ENCODE peak calls at places on chromosome 7, in seven cellular contexts. One of them, this sample, is unnamed.

GRCh38 chr7:117383826-117384225 is 43.5 kb downstream of the ASZ1 start:
- DNase-seq in left ventricle myocardium inferior: no peak
- DNase-seq in CD8-positive, alpha-beta T cell: no peak
- DNase-seq in IMR-90: no peak
- DNase-seq in right lobe of liver: no peak
- DNase-seq in psoas muscle: no peak
- DNase-seq in brain microvascular endothelial cell: no peak
- DNase-seq in this sample: no peak

GRCh38 chr7:105278973-105279687 is 109.6 kb downstream of the SRPK2 start:
- DNase-seq in psoas muscle: no peak
- DNase-seq in left ventricle myocardium inferior: no peak
- DNase-seq in right lobe of liver: no peak
- DNase-seq in CD8-positive, alpha-beta T cell: no peak
- DNase-seq in IMR-90: no peak
- DNase-seq in brain microvascular endothelial cell: no peak
- DNase-seq in this sample: no peak

GRCh38 chr7:94145602-94146001 is 141.4 kb upstream of the BET1 start:
- DNase-seq in psoas muscle: no peak
- DNase-seq in brain microvascular endothelial cell: no peak
- DNase-seq in IMR-90: peak
- DNase-seq in right lobe of liver: no peak
- DNase-seq in left ventricle myocardium inferior: no peak
- DNase-seq in CD8-positive, alpha-beta T cell: no peak
- DNase-seq in this sample: no peak

GRCh38 chr7:7263297-7264230 is 81.2 kb downstream of the C1GALT1 start:
- DNase-seq in left ventricle myocardium inferior: no peak
- DNase-seq in right lobe of liver: no peak
- DNase-seq in CD8-positive, alpha-beta T cell: no peak
- DNase-seq in brain microvascular endothelial cell: no peak
- DNase-seq in psoas muscle: no peak
- DNase-seq in IMR-90: no peak
- DNase-seq in this sample: no peak

GRCh38 chr7:132840197-132840596 is 241.7 kb downstream of the CHCHD3 start:
- DNase-seq in IMR-90: no peak
- DNase-seq in CD8-positive, alpha-beta T cell: no peak
- DNase-seq in brain microvascular endothelial cell: no peak
- DNase-seq in left ventricle myocardium inferior: no peak
- DNase-seq in right lobe of liver: no peak
- DNase-seq in psoas muscle: no peak
- DNase-seq in this sample: no peak

GRCh38 chr7:23334482-23335056 is 35.4 kb downstream of the MALSU1 start:
- DNase-seq in left ventricle myocardium inferior: no peak
- DNase-seq in right lobe of liver: peak
- DNase-seq in CD8-positive, alpha-beta T cell: no peak
- DNase-seq in IMR-90: peak
- DNase-seq in psoas muscle: peak
- DNase-seq in brain microvascular endothelial cell: peak
- DNase-seq in this sample: no peak

GRCh38 chr7:726854-727103 is 280 bp downstream of the DNAAF5 start:
- DNase-seq in psoas muscle: no peak
- DNase-seq in left ventricle myocardium inferior: no peak
- DNase-seq in IMR-90: no peak
- DNase-seq in brain microvascular endothelial cell: no peak
- DNase-seq in CD8-positive, alpha-beta T cell: no peak
- DNase-seq in right lobe of liver: no peak
- DNase-seq in this sample: no peak

GRCh38 chr7:136956671-136957070 is 88.2 kb downstream of the CHRM2 start:
- DNase-seq in right lobe of liver: no peak
- DNase-seq in psoas muscle: no peak
- DNase-seq in CD8-positive, alpha-beta T cell: no peak
- DNase-seq in brain microvascular endothelial cell: peak
- DNase-seq in IMR-90: peak
- DNase-seq in left ventricle myocardium inferior: no peak
- DNase-seq in this sample: no peak

GRCh38 chr7:41967156-41967555 is 264.3 kb upstream of the INHBA start:
- DNase-seq in brain microvascular endothelial cell: no peak
- DNase-seq in right lobe of liver: no peak
- DNase-seq in CD8-positive, alpha-beta T cell: no peak
- DNase-seq in left ventricle myocardium inferior: no peak
- DNase-seq in psoas muscle: no peak
- DNase-seq in IMR-90: peak
- DNase-seq in this sample: no peak

GRCh38 chr7:135193615-135194081 is 17.7 kb downstream of the WDR91 start:
- DNase-seq in left ventricle myocardium inferior: no peak
- DNase-seq in brain microvascular endothelial cell: peak
- DNase-seq in right lobe of liver: no peak
- DNase-seq in IMR-90: peak
- DNase-seq in CD8-positive, alpha-beta T cell: no peak
- DNase-seq in psoas muscle: no peak
- DNase-seq in this sample: no peak

GRCh38 chr7:18126274-18126673 is 98.6 kb upstream of the PRPS1L1 start:
- DNase-seq in left ventricle myocardium inferior: no peak
- DNase-seq in brain microvascular endothelial cell: no peak
- DNase-seq in IMR-90: no peak
- DNase-seq in right lobe of liver: no peak
- DNase-seq in psoas muscle: no peak
- DNase-seq in CD8-positive, alpha-beta T cell: no peak
- DNase-seq in this sample: no peak

GRCh38 chr7:518630-519428 is 817 bp downstream of the PDGFA start:
- DNase-seq in psoas muscle: peak
- DNase-seq in IMR-90: peak
- DNase-seq in CD8-positive, alpha-beta T cell: no peak
- DNase-seq in left ventricle myocardium inferior: peak
- DNase-seq in right lobe of liver: peak
- DNase-seq in brain microvascular endothelial cell: peak
- DNase-seq in this sample: peak

GRCh38 chr7:91949221-91950009 is 8.8 kb downstream of the AKAP9 start:
- DNase-seq in CD8-positive, alpha-beta T cell: no peak
- DNase-seq in psoas muscle: no peak
- DNase-seq in left ventricle myocardium inferior: no peak
- DNase-seq in right lobe of liver: no peak
- DNase-seq in IMR-90: peak
- DNase-seq in brain microvascular endothelial cell: peak
- DNase-seq in this sample: no peak

GRCh38 chr7:2936301-2936700 is 92.2 kb upstream of the GNA12 start:
- DNase-seq in right lobe of liver: no peak
- DNase-seq in left ventricle myocardium inferior: no peak
- DNase-seq in IMR-90: no peak
- DNase-seq in brain microvascular endothelial cell: no peak
- DNase-seq in CD8-positive, alpha-beta T cell: no peak
- DNase-seq in psoas muscle: no peak
- DNase-seq in this sample: peak

DNA sequence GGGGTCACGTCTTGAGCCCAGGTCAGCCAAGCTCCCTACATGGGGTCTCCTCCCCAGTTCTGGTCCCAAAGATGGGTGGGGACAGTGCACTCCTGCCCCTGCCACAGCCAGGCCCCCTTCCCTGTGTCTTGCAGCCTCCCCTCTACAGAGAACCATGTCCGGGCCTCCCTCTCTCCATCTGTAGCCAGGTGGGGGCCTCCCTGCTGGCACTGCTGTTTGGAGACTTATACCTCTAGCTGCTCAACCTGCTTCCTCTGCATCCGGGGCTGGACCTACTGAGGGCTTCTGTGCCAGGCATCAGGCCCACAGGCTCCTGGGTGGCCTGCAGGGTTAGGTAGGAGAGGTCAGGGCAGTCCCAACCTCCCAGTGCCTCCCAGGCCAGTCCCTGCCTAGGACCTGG is 7.9 kb downstream of the SH2B2 start:
- DNase-seq in right lobe of liver: no peak
- DNase-seq in left ventricle myocardium inferior: no peak
- DNase-seq in CD8-positive, alpha-beta T cell: no peak
- DNase-seq in brain microvascular endothelial cell: no peak
- DNase-seq in IMR-90: no peak
- DNase-seq in psoas muscle: no peak
- DNase-seq in this sample: no peak
- H3K27ac ChIP-seq in right lobe of liver: no peak
- H3K27ac ChIP-seq in left ventricle myocardium inferior: no peak
- H3K27ac ChIP-seq in CD8-positive, alpha-beta T cell: no peak
- H3K27ac ChIP-seq in brain microvascular endothelial cell: no peak
- H3K27ac ChIP-seq in IMR-90: no peak
- H3K27ac ChIP-seq in psoas muscle: peak
- H3K27ac ChIP-seq in this sample: no peak

DNA sequence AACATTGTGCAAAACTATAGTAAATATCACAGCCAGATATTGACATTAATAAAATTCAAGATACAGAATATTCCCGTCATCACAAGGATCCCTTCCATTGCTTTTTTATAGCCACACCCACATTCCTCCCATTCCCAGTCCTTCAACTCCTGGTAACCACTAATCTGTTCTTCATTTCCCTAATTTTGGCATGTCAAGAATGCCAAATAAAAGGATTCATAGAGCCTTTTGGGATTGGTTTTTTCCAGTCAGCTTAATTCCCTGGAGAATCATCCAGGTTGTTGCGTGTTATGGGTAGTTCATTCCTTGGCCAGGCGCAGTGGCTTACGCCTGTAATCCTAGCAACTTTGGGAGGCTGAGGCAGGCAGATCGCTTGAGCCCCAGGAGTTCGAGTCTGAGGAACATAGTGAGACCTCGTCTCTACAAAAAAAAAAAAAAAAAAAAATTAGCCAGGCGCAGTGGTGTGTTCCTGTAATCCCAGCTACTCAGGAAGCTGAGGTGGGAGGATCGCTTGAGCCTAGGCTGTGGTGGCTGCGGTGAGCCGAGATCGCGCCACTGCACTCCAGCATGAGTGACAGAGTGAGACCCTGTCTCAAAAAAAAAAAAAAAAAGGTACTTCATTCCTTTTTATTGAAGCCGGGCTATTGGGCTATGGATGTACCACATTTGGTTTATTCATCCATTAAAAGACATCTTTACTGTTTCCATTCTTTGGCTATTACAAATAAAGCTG is 2.7 kb downstream of the OGDH start:
- DNase-seq in psoas muscle: no peak
- DNase-seq in brain microvascular endothelial cell: no peak
- DNase-seq in CD8-positive, alpha-beta T cell: no peak
- DNase-seq in left ventricle myocardium inferior: no peak
- DNase-seq in IMR-90: no peak
- DNase-seq in right lobe of liver: no peak
- DNase-seq in this sample: no peak
- H3K27ac ChIP-seq in psoas muscle: peak
- H3K27ac ChIP-seq in brain microvascular endothelial cell: no peak
- H3K27ac ChIP-seq in CD8-positive, alpha-beta T cell: no peak
- H3K27ac ChIP-seq in left ventricle myocardium inferior: peak
- H3K27ac ChIP-seq in IMR-90: no peak
- H3K27ac ChIP-seq in right lobe of liver: no peak
- H3K27ac ChIP-seq in this sample: no peak

GRCh38 chr7:19944363-19945120 is 171.1 kb upstream of the TMEM196 start:
- DNase-seq in left ventricle myocardium inferior: no peak
- DNase-seq in brain microvascular endothelial cell: no peak
- DNase-seq in psoas muscle: no peak
- DNase-seq in IMR-90: no peak
- DNase-seq in CD8-positive, alpha-beta T cell: no peak
- DNase-seq in right lobe of liver: no peak
- DNase-seq in this sample: no peak

DNA sequence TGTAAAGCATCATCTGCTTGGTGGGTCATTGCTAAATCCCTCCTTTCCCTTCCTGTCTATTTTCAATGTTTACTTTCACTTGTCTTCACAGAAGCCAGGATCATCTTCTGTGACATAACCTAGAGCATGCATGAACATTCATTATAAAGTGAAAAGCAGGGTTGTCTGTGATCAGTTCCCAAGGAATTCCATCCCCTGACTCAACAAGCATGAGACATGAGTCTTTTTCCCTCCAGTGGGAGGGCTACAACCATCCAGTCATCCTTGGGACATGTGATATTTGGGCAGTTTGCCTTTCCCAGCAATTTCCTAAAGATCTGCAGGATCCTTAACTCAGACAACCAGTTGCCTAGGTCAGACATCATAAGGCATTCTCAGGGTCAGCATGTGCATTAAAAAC is 166.3 kb upstream of the TMEM196 start:
- DNase-seq in left ventricle myocardium inferior: no peak
- DNase-seq in CD8-positive, alpha-beta T cell: no peak
- DNase-seq in right lobe of liver: no peak
- DNase-seq in IMR-90: peak
- DNase-seq in brain microvascular endothelial cell: peak
- DNase-seq in psoas muscle: no peak
- DNase-seq in this sample: no peak
- H3K27ac ChIP-seq in left ventricle myocardium inferior: no peak
- H3K27ac ChIP-seq in CD8-positive, alpha-beta T cell: no peak
- H3K27ac ChIP-seq in right lobe of liver: no peak
- H3K27ac ChIP-seq in IMR-90: no peak
- H3K27ac ChIP-seq in brain microvascular endothelial cell: peak
- H3K27ac ChIP-seq in psoas muscle: no peak
- H3K27ac ChIP-seq in this sample: no peak

GRCh38 chr7:10239643-10240345 is 733.9 kb upstream of the PHF14 start:
- DNase-seq in IMR-90: no peak
- DNase-seq in right lobe of liver: no peak
- DNase-seq in brain microvascular endothelial cell: no peak
- DNase-seq in left ventricle myocardium inferior: no peak
- DNase-seq in psoas muscle: no peak
- DNase-seq in CD8-positive, alpha-beta T cell: no peak
- DNase-seq in this sample: no peak
- H3K27ac ChIP-seq in IMR-90: no peak
- H3K27ac ChIP-seq in right lobe of liver: peak
- H3K27ac ChIP-seq in brain microvascular endothelial cell: no peak
- H3K27ac ChIP-seq in left ventricle myocardium inferior: peak
- H3K27ac ChIP-seq in psoas muscle: no peak
- H3K27ac ChIP-seq in CD8-positive, alpha-beta T cell: no peak
- H3K27ac ChIP-seq in this sample: no peak

GRCh38 chr7:131498237-131498885 is 58.1 kb downstream of the PODXL start:
- DNase-seq in brain microvascular endothelial cell: no peak
- DNase-seq in IMR-90: peak
- DNase-seq in CD8-positive, alpha-beta T cell: no peak
- DNase-seq in right lobe of liver: no peak
- DNase-seq in psoas muscle: no peak
- DNase-seq in left ventricle myocardium inferior: no peak
- DNase-seq in this sample: no peak
- H3K27ac ChIP-seq in brain microvascular endothelial cell: no peak
- H3K27ac ChIP-seq in IMR-90: no peak
- H3K27ac ChIP-seq in CD8-positive, alpha-beta T cell: no peak
- H3K27ac ChIP-seq in right lobe of liver: peak
- H3K27ac ChIP-seq in psoas muscle: no peak
- H3K27ac ChIP-seq in left ventricle myocardium inferior: peak
- H3K27ac ChIP-seq in this sample: no peak

GRCh38 chr7:36475371-36475770 is 85.7 kb downstream of the ANLN start:
- DNase-seq in IMR-90: no peak
- DNase-seq in psoas muscle: no peak
- DNase-seq in right lobe of liver: no peak
- DNase-seq in brain microvascular endothelial cell: no peak
- DNase-seq in CD8-positive, alpha-beta T cell: no peak
- DNase-seq in left ventricle myocardium inferior: no peak
- DNase-seq in this sample: no peak
- H3K27ac ChIP-seq in IMR-90: no peak
- H3K27ac ChIP-seq in psoas muscle: no peak
- H3K27ac ChIP-seq in right lobe of liver: no peak
- H3K27ac ChIP-seq in brain microvascular endothelial cell: no peak
- H3K27ac ChIP-seq in CD8-positive, alpha-beta T cell: no peak
- H3K27ac ChIP-seq in left ventricle myocardium inferior: no peak
- H3K27ac ChIP-seq in this sample: no peak